ENCODE peak calls at places on chromosomes 6 and 20, in seven cellular contexts. One of them, this sample, is unnamed.

GRCh38 chr20:7232796-7233195 is 465.3 kb downstream of the BMP2 start:
- DNase-seq in A549: no peak
- DNase-seq in K562: no peak
- DNase-seq in GM12878: no peak
- DNase-seq in SK-N-SH: no peak
- DNase-seq in IMR-90: no peak
- DNase-seq in H1: no peak
- DNase-seq in this sample: no peak

GRCh38 chr20:58714340-58714922 is 21.8 kb downstream of the NPEPL1 start:
- DNase-seq in A549: no peak
- DNase-seq in K562: no peak
- DNase-seq in GM12878: no peak
- DNase-seq in SK-N-SH: peak
- DNase-seq in IMR-90: no peak
- DNase-seq in H1: peak
- DNase-seq in this sample: no peak

GRCh38 chr6:77341058-77341986 is 122.0 kb downstream of the HTR1B start:
- DNase-seq in A549: no peak
- DNase-seq in K562: no peak
- DNase-seq in GM12878: no peak
- DNase-seq in SK-N-SH: no peak
- DNase-seq in IMR-90: no peak
- DNase-seq in H1: no peak
- DNase-seq in this sample: no peak

GRCh38 chr6:157410088-157410487 is 29.1 kb downstream of the ZDHHC14 start:
- DNase-seq in A549: no peak
- DNase-seq in K562: no peak
- DNase-seq in GM12878: no peak
- DNase-seq in SK-N-SH: no peak
- DNase-seq in IMR-90: peak
- DNase-seq in H1: no peak
- DNase-seq in this sample: no peak

GRCh38 chr6:1025821-1026220 is 286.1 kb upstream of the FOXQ1 start:
- DNase-seq in A549: no peak
- DNase-seq in K562: no peak
- DNase-seq in GM12878: no peak
- DNase-seq in SK-N-SH: no peak
- DNase-seq in IMR-90: no peak
- DNase-seq in H1: no peak
- DNase-seq in this sample: no peak

GRCh38 chr6:148076046-148076445 is 266.6 kb upstream of the SASH1 start:
- DNase-seq in A549: no peak
- DNase-seq in K562: no peak
- DNase-seq in GM12878: no peak
- DNase-seq in SK-N-SH: no peak
- DNase-seq in IMR-90: no peak
- DNase-seq in H1: no peak
- DNase-seq in this sample: no peak

GRCh38 chr6:113396644-113397201 is 460.4 kb upstream of the MARCKS start:
- DNase-seq in A549: no peak
- DNase-seq in K562: no peak
- DNase-seq in GM12878: no peak
- DNase-seq in SK-N-SH: no peak
- DNase-seq in IMR-90: no peak
- DNase-seq in H1: no peak
- DNase-seq in this sample: no peak

GRCh38 chr20:45629496-45630100 is at the start of gene WFDC10A:
- DNase-seq in A549: peak
- DNase-seq in K562: peak
- DNase-seq in GM12878: no peak
- DNase-seq in SK-N-SH: peak
- DNase-seq in IMR-90: peak
- DNase-seq in H1: peak
- DNase-seq in this sample: peak

GRCh38 chr6:22929228-22929627 is 359.9 kb downstream of the HDGFL1 start:
- DNase-seq in A549: no peak
- DNase-seq in K562: no peak
- DNase-seq in GM12878: no peak
- DNase-seq in SK-N-SH: no peak
- DNase-seq in IMR-90: no peak
- DNase-seq in H1: no peak
- DNase-seq in this sample: no peak

GRCh38 chr6:166672624-166673165 is 45.6 kb upstream of the RPS6KA2 start:
- DNase-seq in A549: no peak
- DNase-seq in K562: no peak
- DNase-seq in GM12878: no peak
- DNase-seq in SK-N-SH: peak
- DNase-seq in IMR-90: no peak
- DNase-seq in H1: no peak
- DNase-seq in this sample: no peak

GRCh38 chr20:25623225-25623735 is 534 bp downstream of the NANP start:
- DNase-seq in A549: peak
- DNase-seq in K562: peak
- DNase-seq in GM12878: peak
- DNase-seq in SK-N-SH: peak
- DNase-seq in IMR-90: peak
- DNase-seq in H1: peak
- DNase-seq in this sample: peak

GRCh38 chr20:45965169-45966002 is 6.6 kb downstream of the ZNF335 start:
- DNase-seq in A549: no peak
- DNase-seq in K562: no peak
- DNase-seq in GM12878: no peak
- DNase-seq in SK-N-SH: no peak
- DNase-seq in IMR-90: no peak
- DNase-seq in H1: no peak
- DNase-seq in this sample: no peak

GRCh38 chr20:36483919-36484808 is 57.2 kb upstream of the MYL9 start:
- DNase-seq in A549: no peak
- DNase-seq in K562: no peak
- DNase-seq in GM12878: no peak
- DNase-seq in SK-N-SH: peak
- DNase-seq in IMR-90: peak
- DNase-seq in H1: no peak
- DNase-seq in this sample: no peak

GRCh38 chr6:50925548-50925947 is 106.9 kb downstream of the TFAP2B start:
- DNase-seq in A549: no peak
- DNase-seq in K562: peak
- DNase-seq in GM12878: no peak
- DNase-seq in SK-N-SH: no peak
- DNase-seq in IMR-90: no peak
- DNase-seq in H1: no peak
- DNase-seq in this sample: no peak

GRCh38 chr6:144585217-144585814 is 300.2 kb downstream of the UTRN start:
- DNase-seq in A549: peak
- DNase-seq in K562: peak
- DNase-seq in GM12878: no peak
- DNase-seq in SK-N-SH: peak
- DNase-seq in IMR-90: peak
- DNase-seq in H1: no peak
- DNase-seq in this sample: peak

GRCh38 chr6:130070747-130071146 is 52.4 kb downstream of the L3MBTL3 start:
- DNase-seq in A549: no peak
- DNase-seq in K562: no peak
- DNase-seq in GM12878: no peak
- DNase-seq in SK-N-SH: peak
- DNase-seq in IMR-90: no peak
- DNase-seq in H1: no peak
- DNase-seq in this sample: no peak

GRCh38 chr6:11770546-11771466 is 7.8 kb downstream of the ADTRP start:
- DNase-seq in A549: peak
- DNase-seq in K562: peak
- DNase-seq in GM12878: no peak
- DNase-seq in SK-N-SH: peak
- DNase-seq in IMR-90: peak
- DNase-seq in H1: peak
- DNase-seq in this sample: no peak

GRCh38 chr20:34112600-34113061 is 588 bp upstream of the EIF2S2 start:
- DNase-seq in A549: peak
- DNase-seq in K562: peak
- DNase-seq in GM12878: no peak
- DNase-seq in SK-N-SH: peak
- DNase-seq in IMR-90: peak
- DNase-seq in H1: no peak
- DNase-seq in this sample: peak

GRCh38 chr6:126232671-126233070 is 107.2 kb upstream of the CENPW start:
- DNase-seq in A549: no peak
- DNase-seq in K562: no peak
- DNase-seq in GM12878: no peak
- DNase-seq in SK-N-SH: no peak
- DNase-seq in IMR-90: no peak
- DNase-seq in H1: no peak
- DNase-seq in this sample: no peak

GRCh38 chr6:117463762-117464665 is 18.5 kb upstream of the DCBLD1 start:
- DNase-seq in A549: no peak
- DNase-seq in K562: no peak
- DNase-seq in GM12878: no peak
- DNase-seq in SK-N-SH: no peak
- DNase-seq in IMR-90: peak
- DNase-seq in H1: no peak
- DNase-seq in this sample: no peak

GRCh38 chr20:8457978-8458377 is 325.9 kb downstream of the PLCB1 start:
- DNase-seq in A549: no peak
- DNase-seq in K562: no peak
- DNase-seq in GM12878: no peak
- DNase-seq in SK-N-SH: no peak
- DNase-seq in IMR-90: no peak
- DNase-seq in H1: no peak
- DNase-seq in this sample: no peak

GRCh38 chr20:528923-529594 is 14.5 kb downstream of the CSNK2A1 start:
- DNase-seq in A549: peak
- DNase-seq in K562: no peak
- DNase-seq in GM12878: no peak
- DNase-seq in SK-N-SH: no peak
- DNase-seq in IMR-90: peak
- DNase-seq in H1: no peak
- DNase-seq in this sample: no peak
- TF ChIP-seq RFX5 in A549: no peak
- TF ChIP-seq RFX5 in K562: no peak
- TF ChIP-seq RFX5 in GM12878: no peak
- TF ChIP-seq RFX5 in SK-N-SH: no peak
- TF ChIP-seq RFX5 in IMR-90: no peak
- TF ChIP-seq RFX5 in H1: no peak
- TF ChIP-seq RFX5 in this sample: no peak

GRCh38 chr6:55496201-55496600 is 82.8 kb downstream of the HMGCLL1 start:
- DNase-seq in A549: no peak
- DNase-seq in K562: no peak
- DNase-seq in GM12878: no peak
- DNase-seq in SK-N-SH: no peak
- DNase-seq in IMR-90: no peak
- DNase-seq in H1: no peak
- DNase-seq in this sample: no peak
- TF ChIP-seq RFX5 in A549: no peak
- TF ChIP-seq RFX5 in K562: no peak
- TF ChIP-seq RFX5 in GM12878: no peak
- TF ChIP-seq RFX5 in SK-N-SH: no peak
- TF ChIP-seq RFX5 in IMR-90: no peak
- TF ChIP-seq RFX5 in H1: no peak
- TF ChIP-seq RFX5 in this sample: no peak

GRCh38 chr6:43267619-43268347 is 24.5 kb downstream of the TTBK1 start:
- DNase-seq in A549: no peak
- DNase-seq in K562: peak
- DNase-seq in GM12878: no peak
- DNase-seq in SK-N-SH: no peak
- DNase-seq in IMR-90: no peak
- DNase-seq in H1: no peak
- DNase-seq in this sample: peak

GRCh38 chr6:43269273-43270007 is 26.2 kb downstream of the TTBK1 start:
- DNase-seq in A549: no peak
- DNase-seq in K562: peak
- DNase-seq in GM12878: no peak
- DNase-seq in SK-N-SH: no peak
- DNase-seq in IMR-90: no peak
- DNase-seq in H1: no peak
- DNase-seq in this sample: no peak

GRCh38 chr6:43265564-43265963 is 22.3 kb downstream of the TTBK1 start:
- DNase-seq in A549: no peak
- DNase-seq in K562: no peak
- DNase-seq in GM12878: no peak
- DNase-seq in SK-N-SH: no peak
- DNase-seq in IMR-90: no peak
- DNase-seq in H1: no peak
- DNase-seq in this sample: peak

GRCh38 chr6:43268782-43269272 is 25.5 kb downstream of the TTBK1 start:
- DNase-seq in A549: no peak
- DNase-seq in K562: no peak
- DNase-seq in GM12878: no peak
- DNase-seq in SK-N-SH: no peak
- DNase-seq in IMR-90: no peak
- DNase-seq in H1: no peak
- DNase-seq in this sample: no peak

DNA sequence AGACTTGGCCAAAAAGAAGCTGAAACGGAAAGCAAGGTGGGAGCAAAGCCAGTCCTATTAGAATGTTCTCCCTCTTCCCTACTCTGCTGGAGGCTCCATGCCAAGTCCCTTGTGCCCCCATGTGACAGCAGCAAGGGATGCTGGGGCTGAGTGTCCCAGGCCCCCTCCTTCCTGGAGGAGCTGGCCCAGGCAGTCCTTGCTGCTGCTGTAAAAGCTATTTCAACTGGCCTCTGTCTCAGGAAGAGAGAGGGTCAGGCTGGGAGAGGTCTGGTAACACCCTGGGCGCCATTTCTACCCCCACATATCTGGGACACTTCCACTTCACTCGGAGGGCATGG is 25.0 kb downstream of the TTBK1 start:
- DNase-seq in A549: no peak
- DNase-seq in K562: no peak
- DNase-seq in GM12878: no peak
- DNase-seq in SK-N-SH: no peak
- DNase-seq in IMR-90: no peak
- DNase-seq in H1: no peak
- DNase-seq in this sample: no peak
- TF ChIP-seq RFX5 in A549: no peak
- TF ChIP-seq RFX5 in K562: no peak
- TF ChIP-seq RFX5 in GM12878: no peak
- TF ChIP-seq RFX5 in SK-N-SH: no peak
- TF ChIP-seq RFX5 in IMR-90: no peak
- TF ChIP-seq RFX5 in H1: no peak
- TF ChIP-seq RFX5 in this sample: no peak

DNA sequence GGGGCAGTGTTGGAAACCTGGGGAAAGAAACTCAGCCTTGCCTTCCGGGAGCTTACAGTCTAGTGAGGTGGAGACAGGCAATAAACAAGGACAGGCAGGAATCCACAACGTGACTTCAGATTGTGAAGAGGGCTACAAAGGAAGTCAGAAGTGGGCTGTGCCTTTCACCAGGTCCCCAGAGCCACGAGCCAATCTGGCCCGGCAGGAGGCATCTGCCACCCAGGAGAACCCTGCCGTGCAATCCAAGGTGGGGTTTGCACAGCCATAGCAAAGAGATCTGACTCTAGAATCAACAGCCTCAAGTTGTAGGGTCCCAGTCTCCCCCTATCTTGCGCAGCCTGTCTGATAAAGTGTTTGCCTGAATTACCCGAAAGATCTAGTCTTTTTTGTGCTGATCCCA is 5.5 kb downstream of the SLC32A1 start:
- DNase-seq in A549: no peak
- DNase-seq in K562: no peak
- DNase-seq in GM12878: no peak
- DNase-seq in SK-N-SH: no peak
- DNase-seq in IMR-90: no peak
- DNase-seq in H1: no peak
- DNase-seq in this sample: no peak
- TF ChIP-seq RFX5 in A549: no peak
- TF ChIP-seq RFX5 in K562: no peak
- TF ChIP-seq RFX5 in GM12878: no peak
- TF ChIP-seq RFX5 in SK-N-SH: no peak
- TF ChIP-seq RFX5 in IMR-90: no peak
- TF ChIP-seq RFX5 in H1: no peak
- TF ChIP-seq RFX5 in this sample: no peak